ENCODE peak calls at places on chromosomes 4 and X, in eight cellular contexts. One of them, this sample, is unnamed.

GRCh38 chr4:1562371-1562770 is 121.7 kb downstream of the FAM53A start:
- DNase-seq in K562: no peak
- DNase-seq in ovary: no peak
- DNase-seq in CD8-positive, alpha-beta T cell: no peak
- DNase-seq in heart left ventricle: no peak
- DNase-seq in lower lobe of right lung: no peak
- DNase-seq in uterus: no peak
- DNase-seq in thyroid gland: no peak
- DNase-seq in this sample: no peak

GRCh38 chrX:97399400-97399799 is 515.7 kb downstream of the RPA4 start:
- DNase-seq in K562: peak; percentile 4
- DNase-seq in ovary: no peak
- DNase-seq in CD8-positive, alpha-beta T cell: no peak
- DNase-seq in heart left ventricle: no peak
- DNase-seq in lower lobe of right lung: no peak
- DNase-seq in uterus: no peak
- DNase-seq in thyroid gland: no peak
- DNase-seq in this sample: no peak

GRCh38 chr4:77538144-77538543 is 67.5 kb upstream of the CXCL13 start:
- DNase-seq in K562: no peak
- DNase-seq in ovary: no peak
- DNase-seq in CD8-positive, alpha-beta T cell: no peak
- DNase-seq in heart left ventricle: no peak
- DNase-seq in lower lobe of right lung: no peak
- DNase-seq in uterus: no peak
- DNase-seq in thyroid gland: no peak
- DNase-seq in this sample: no peak

GRCh38 chr4:18366762-18367358 is 345.3 kb upstream of the LCORL start:
- DNase-seq in K562: no peak
- DNase-seq in ovary: no peak
- DNase-seq in CD8-positive, alpha-beta T cell: no peak
- DNase-seq in heart left ventricle: no peak
- DNase-seq in lower lobe of right lung: no peak
- DNase-seq in uterus: no peak
- DNase-seq in thyroid gland: no peak
- DNase-seq in this sample: no peak

GRCh38 chr4:82201805-82202636 is 171.8 kb downstream of the HNRNPD start:
- DNase-seq in K562: peak; percentile 23
- DNase-seq in ovary: no peak
- DNase-seq in CD8-positive, alpha-beta T cell: no peak
- DNase-seq in heart left ventricle: peak; percentile 40
- DNase-seq in lower lobe of right lung: no peak
- DNase-seq in uterus: no peak
- DNase-seq in thyroid gland: peak; percentile 2
- DNase-seq in this sample: no peak

GRCh38 chr4:5843573-5844239 is 49.2 kb downstream of the CRMP1 start:
- DNase-seq in K562: no peak
- DNase-seq in ovary: no peak
- DNase-seq in CD8-positive, alpha-beta T cell: no peak
- DNase-seq in heart left ventricle: no peak
- DNase-seq in lower lobe of right lung: no peak
- DNase-seq in uterus: no peak
- DNase-seq in thyroid gland: no peak
- DNase-seq in this sample: no peak

GRCh38 chr4:156968479-156968984 is 3.1 kb downstream of the PDGFC start:
- DNase-seq in K562: peak; percentile 10
- DNase-seq in ovary: peak; percentile 56
- DNase-seq in CD8-positive, alpha-beta T cell: no peak
- DNase-seq in heart left ventricle: peak; percentile 53
- DNase-seq in lower lobe of right lung: peak; percentile 58
- DNase-seq in uterus: peak; percentile 60
- DNase-seq in thyroid gland: peak; percentile 75
- DNase-seq in this sample: peak; percentile 75

GRCh38 chr4:186068581-186069402 is at the start of gene TLR3:
- DNase-seq in K562: no peak
- DNase-seq in ovary: no peak
- DNase-seq in CD8-positive, alpha-beta T cell: no peak
- DNase-seq in heart left ventricle: no peak
- DNase-seq in lower lobe of right lung: no peak
- DNase-seq in uterus: no peak
- DNase-seq in thyroid gland: peak; percentile 20
- DNase-seq in this sample: no peak

GRCh38 chrX:54288277-54288676 is 69.6 kb downstream of the WNK3 start:
- DNase-seq in K562: no peak
- DNase-seq in ovary: no peak
- DNase-seq in CD8-positive, alpha-beta T cell: no peak
- DNase-seq in heart left ventricle: no peak
- DNase-seq in lower lobe of right lung: no peak
- DNase-seq in uterus: no peak
- DNase-seq in thyroid gland: no peak
- DNase-seq in this sample: no peak

GRCh38 chrX:97332963-97333362 is 449.3 kb downstream of the RPA4 start:
- DNase-seq in K562: no peak
- DNase-seq in ovary: no peak
- DNase-seq in CD8-positive, alpha-beta T cell: no peak
- DNase-seq in heart left ventricle: no peak
- DNase-seq in lower lobe of right lung: no peak
- DNase-seq in uterus: no peak
- DNase-seq in thyroid gland: no peak
- DNase-seq in this sample: no peak

GRCh38 chrX:112687189-112687691 is 7.5 kb upstream of the LHFPL1 start:
- DNase-seq in K562: no peak
- DNase-seq in ovary: no peak
- DNase-seq in CD8-positive, alpha-beta T cell: no peak
- DNase-seq in heart left ventricle: no peak
- DNase-seq in lower lobe of right lung: no peak
- DNase-seq in uterus: no peak
- DNase-seq in thyroid gland: no peak
- DNase-seq in this sample: no peak

GRCh38 chr4:5805270-5805669 is 87.6 kb downstream of the CRMP1 start:
- DNase-seq in K562: no peak
- DNase-seq in ovary: no peak
- DNase-seq in CD8-positive, alpha-beta T cell: no peak
- DNase-seq in heart left ventricle: no peak
- DNase-seq in lower lobe of right lung: no peak
- DNase-seq in uterus: no peak
- DNase-seq in thyroid gland: no peak
- DNase-seq in this sample: no peak

GRCh38 chr4:8547912-8548730 is 32.1 kb upstream of the GPR78 start:
- DNase-seq in K562: no peak
- DNase-seq in ovary: no peak
- DNase-seq in CD8-positive, alpha-beta T cell: no peak
- DNase-seq in heart left ventricle: no peak
- DNase-seq in lower lobe of right lung: no peak
- DNase-seq in uterus: no peak
- DNase-seq in thyroid gland: no peak
- DNase-seq in this sample: no peak

GRCh38 chr4:81142744-81143143 is 72.3 kb downstream of the PRKG2 start:
- DNase-seq in K562: no peak
- DNase-seq in ovary: no peak
- DNase-seq in CD8-positive, alpha-beta T cell: no peak
- DNase-seq in heart left ventricle: no peak
- DNase-seq in lower lobe of right lung: no peak
- DNase-seq in uterus: peak; percentile 17
- DNase-seq in thyroid gland: no peak
- DNase-seq in this sample: no peak

GRCh38 chr4:6767341-6767724 is 15.2 kb upstream of the KIAA0232 start:
- DNase-seq in K562: no peak
- DNase-seq in ovary: no peak
- DNase-seq in CD8-positive, alpha-beta T cell: no peak
- DNase-seq in heart left ventricle: no peak
- DNase-seq in lower lobe of right lung: peak; percentile 20
- DNase-seq in uterus: no peak
- DNase-seq in thyroid gland: no peak
- DNase-seq in this sample: no peak

GRCh38 chrX:115226929-115227328 is 7.0 kb downstream of the LRCH2 start:
- DNase-seq in K562: no peak
- DNase-seq in ovary: no peak
- DNase-seq in CD8-positive, alpha-beta T cell: no peak
- DNase-seq in heart left ventricle: no peak
- DNase-seq in lower lobe of right lung: no peak
- DNase-seq in uterus: no peak
- DNase-seq in thyroid gland: peak; percentile 33
- DNase-seq in this sample: no peak

GRCh38 chr4:112277220-112277619 is 8.5 kb downstream of the TIFA start:
- DNase-seq in K562: no peak
- DNase-seq in ovary: no peak
- DNase-seq in CD8-positive, alpha-beta T cell: no peak
- DNase-seq in heart left ventricle: no peak
- DNase-seq in lower lobe of right lung: no peak
- DNase-seq in uterus: no peak
- DNase-seq in thyroid gland: no peak
- DNase-seq in this sample: no peak

GRCh38 chr4:124433044-124433443 is 279.5 kb downstream of the ANKRD50 start:
- DNase-seq in K562: no peak
- DNase-seq in ovary: no peak
- DNase-seq in CD8-positive, alpha-beta T cell: no peak
- DNase-seq in heart left ventricle: no peak
- DNase-seq in lower lobe of right lung: no peak
- DNase-seq in uterus: no peak
- DNase-seq in thyroid gland: no peak
- DNase-seq in this sample: no peak

GRCh38 chrX:41382699-41383645 is 49.0 kb downstream of the DDX3X start:
- DNase-seq in K562: no peak
- DNase-seq in ovary: no peak
- DNase-seq in CD8-positive, alpha-beta T cell: no peak
- DNase-seq in heart left ventricle: no peak
- DNase-seq in lower lobe of right lung: no peak
- DNase-seq in uterus: no peak
- DNase-seq in thyroid gland: no peak
- DNase-seq in this sample: no peak

GRCh38 chrX:150643271-150643670 is 49.9 kb upstream of the MTMR1 start:
- DNase-seq in K562: no peak
- DNase-seq in ovary: no peak
- DNase-seq in CD8-positive, alpha-beta T cell: no peak
- DNase-seq in heart left ventricle: no peak
- DNase-seq in lower lobe of right lung: no peak
- DNase-seq in uterus: no peak
- DNase-seq in thyroid gland: no peak
- DNase-seq in this sample: no peak
- TF ChIP-seq CTCF in K562: no peak
- TF ChIP-seq CTCF in ovary: no peak
- TF ChIP-seq CTCF in CD8-positive, alpha-beta T cell: no peak
- TF ChIP-seq CTCF in heart left ventricle: no peak
- TF ChIP-seq CTCF in lower lobe of right lung: no peak
- TF ChIP-seq CTCF in uterus: no peak
- TF ChIP-seq CTCF in thyroid gland: no peak
- TF ChIP-seq CTCF in this sample: no peak

DNA sequence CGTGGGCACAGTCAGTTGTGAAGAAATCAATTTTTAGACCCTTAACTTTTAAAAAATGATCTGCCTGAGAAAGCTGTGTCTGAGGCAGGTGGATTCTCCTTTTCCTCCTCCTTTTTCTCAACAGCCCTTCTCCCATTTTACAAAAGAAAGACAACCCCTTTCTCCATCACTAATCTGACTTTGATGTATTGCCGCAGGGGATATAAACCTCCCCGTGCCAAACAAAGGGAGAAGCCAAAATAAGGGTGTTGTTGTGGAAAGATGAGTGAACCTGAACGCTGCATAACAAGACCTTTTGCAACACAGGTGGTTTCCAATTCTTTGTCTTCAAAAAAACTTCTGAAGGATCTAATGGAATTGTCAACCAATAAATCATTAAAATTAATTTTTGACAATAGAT is 8.4 kb upstream of the FHL1 start:
- DNase-seq in K562: no peak
- DNase-seq in ovary: no peak
- DNase-seq in CD8-positive, alpha-beta T cell: no peak
- DNase-seq in heart left ventricle: no peak
- DNase-seq in lower lobe of right lung: no peak
- DNase-seq in uterus: no peak
- DNase-seq in thyroid gland: no peak
- DNase-seq in this sample: no peak
- H3K4me3 ChIP-seq in K562: no peak overlapping the region
- H3K4me3 ChIP-seq in ovary: no peak overlapping the region
- H3K4me3 ChIP-seq in CD8-positive, alpha-beta T cell: no peak overlapping the region
- H3K4me3 ChIP-seq in heart left ventricle: no peak overlapping the region
- H3K4me3 ChIP-seq in lower lobe of right lung: no peak overlapping the region
- H3K4me3 ChIP-seq in uterus: no peak overlapping the region
- H3K4me3 ChIP-seq in thyroid gland: no peak overlapping the region
- H3K4me3 ChIP-seq in this sample: no peak overlapping the region

GRCh38 chrX:47187106-47187677 is 6.4 kb upstream of the UBA1 start:
- DNase-seq in K562: no peak
- DNase-seq in ovary: no peak
- DNase-seq in CD8-positive, alpha-beta T cell: no peak
- DNase-seq in heart left ventricle: peak; percentile 5
- DNase-seq in lower lobe of right lung: no peak
- DNase-seq in uterus: no peak
- DNase-seq in thyroid gland: peak; percentile 91
- DNase-seq in this sample: no peak
- H3K27ac ChIP-seq in K562: no peak overlapping the region
- H3K27ac ChIP-seq in ovary: no peak overlapping the region
- H3K27ac ChIP-seq in CD8-positive, alpha-beta T cell: no peak overlapping the region
- H3K27ac ChIP-seq in heart left ventricle: no peak overlapping the region
- H3K27ac ChIP-seq in lower lobe of right lung: no peak overlapping the region
- H3K27ac ChIP-seq in uterus: no peak overlapping the region
- H3K27ac ChIP-seq in thyroid gland: peak overlapping the region; percentile 9
- H3K27ac ChIP-seq in this sample: no peak overlapping the region

GRCh38 chrX:43557792-43558191 is 98.3 kb upstream of the MAOA start:
- DNase-seq in K562: peak; percentile 47
- DNase-seq in ovary: peak; percentile 50
- DNase-seq in CD8-positive, alpha-beta T cell: peak; percentile 38
- DNase-seq in heart left ventricle: peak; percentile 52
- DNase-seq in lower lobe of right lung: peak; percentile 41
- DNase-seq in uterus: peak; percentile 27
- DNase-seq in thyroid gland: peak; percentile 55
- DNase-seq in this sample: no peak

GRCh38 chrX:43556207-43556606 is 99.9 kb upstream of the MAOA start:
- DNase-seq in K562: no peak
- DNase-seq in ovary: no peak
- DNase-seq in CD8-positive, alpha-beta T cell: no peak
- DNase-seq in heart left ventricle: no peak
- DNase-seq in lower lobe of right lung: peak; percentile 42
- DNase-seq in uterus: no peak
- DNase-seq in thyroid gland: peak; percentile 68
- DNase-seq in this sample: no peak

GRCh38 chrX:43560247-43560946 is 95.7 kb upstream of the MAOA start:
- DNase-seq in K562: no peak
- DNase-seq in ovary: no peak
- DNase-seq in CD8-positive, alpha-beta T cell: no peak
- DNase-seq in heart left ventricle: no peak
- DNase-seq in lower lobe of right lung: no peak
- DNase-seq in uterus: no peak
- DNase-seq in thyroid gland: no peak
- DNase-seq in this sample: no peak

GRCh38 chrX:43562372-43562771 is 93.7 kb upstream of the MAOA start:
- DNase-seq in K562: no peak
- DNase-seq in ovary: no peak
- DNase-seq in CD8-positive, alpha-beta T cell: no peak
- DNase-seq in heart left ventricle: no peak
- DNase-seq in lower lobe of right lung: no peak
- DNase-seq in uterus: no peak
- DNase-seq in thyroid gland: no peak
- DNase-seq in this sample: no peak

DNA sequence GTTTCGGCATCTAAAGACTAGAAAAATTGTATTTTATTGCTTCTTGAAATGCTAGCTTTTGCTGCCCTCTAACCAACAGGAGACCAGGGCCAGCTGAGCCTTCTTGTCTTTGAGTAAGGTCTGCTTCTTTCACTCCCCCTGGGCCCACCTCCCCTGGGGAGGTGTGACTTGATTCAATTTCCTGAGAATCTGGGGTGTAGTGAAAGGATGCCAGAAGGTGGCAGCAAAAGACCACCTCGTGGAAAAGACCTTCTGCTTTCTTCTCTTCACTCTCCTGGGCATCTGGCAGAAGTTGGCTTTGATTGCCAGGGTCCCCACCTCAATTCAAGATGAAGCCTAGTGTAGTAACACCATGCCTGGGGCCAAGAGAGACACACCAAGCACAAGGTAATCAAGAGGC is 96.5 kb upstream of the MAOA start:
- DNase-seq in K562: peak; percentile 11
- DNase-seq in ovary: peak; percentile 44
- DNase-seq in CD8-positive, alpha-beta T cell: no peak
- DNase-seq in heart left ventricle: peak; percentile 24
- DNase-seq in lower lobe of right lung: no peak
- DNase-seq in uterus: peak; percentile 39
- DNase-seq in thyroid gland: peak; percentile 50
- DNase-seq in this sample: peak; percentile 73
- TF ChIP-seq CTCF in K562: peak; percentile 64
- TF ChIP-seq CTCF in ovary: peak; percentile 44
- TF ChIP-seq CTCF in CD8-positive, alpha-beta T cell: no peak
- TF ChIP-seq CTCF in heart left ventricle: peak; percentile 35
- TF ChIP-seq CTCF in lower lobe of right lung: peak; percentile 50
- TF ChIP-seq CTCF in uterus: peak; percentile 46
- TF ChIP-seq CTCF in thyroid gland: peak; percentile 47
- TF ChIP-seq CTCF in this sample: peak; percentile 31